ENCODE peak calls at places on chromosome 1, in eight cellular contexts. C is GM03348; Z is effector CD4-positive, alpha-beta T cell; L is progenitor cell of endocrine pancreas; O is A172; R is fibroblast of lung; M is NCI-H1092 treated with DMSO at 0.1 percent for 48 hours; P is activated naive CD8-positive, alpha-beta T cell treated with anti-CD3 and anti-CD28 coated beads for 36 hours. I is an unnamed sample.

GRCh38 chr1:231163831-231164427 is 2.1 kb downstream of the TRIM67 start:
- DNase-seq in C (no peak), Z (no peak), L (no peak), O (no peak), R (no peak), M (no peak), P (no peak), I (no peak)

GRCh38 chr1:218917646-218918045 is 256.0 kb upstream of the LYPLAL1 start:
- DNase-seq in C (no peak), Z (no peak), L (no peak), O (no peak), R (no peak), M (no peak), P (no peak), I (no peak)

GRCh38 chr1:38087676-38088075 is 41.1 kb upstream of the POU3F1 start:
- DNase-seq in C (no peak), Z (no peak), L (no peak), O (no peak), R (no peak), M (no peak), P (no peak), I (no peak)

GRCh38 chr1:87318056-87318650 is 10.5 kb upstream of the LMO4 start:
- DNase-seq in C (no peak), Z (no peak), L (no peak), O (no peak), R (no peak), M (no peak), P (no peak), I (no peak)

GRCh38 chr1:1309525-1310385 is 1.4 kb downstream of the PUSL1 start:
- DNase-seq in C (no peak), Z (no peak), L (no peak), O (no peak), R (no peak), M (no peak), P (no peak), I (no peak)

GRCh38 chr1:232385221-232385620 is 244.7 kb downstream of the SIPA1L2 start:
- DNase-seq in C (peak), Z (no peak), L (no peak), O (peak), R (peak), M (no peak), P (no peak), I (no peak)

GRCh38 chr1:212700892-212701819 is 1.5 kb upstream of the BATF3 start:
- DNase-seq in C (peak), Z (no peak), L (no peak), O (peak), R (peak), M (peak), P (peak), I (no peak)

GRCh38 chr1:234262754-234263105 is 110.5 kb upstream of the COA6 start:
- DNase-seq in C (no peak), Z (no peak), L (no peak), O (no peak), R (peak), M (no peak), P (no peak), I (no peak)

I was measured in 8988T.